ENCODE peak calls at places on chromosomes 13 and 19, in five cellular contexts. B is uterus, E is NCI-H187, O is GOT3, M is H54. X is an unnamed sample.

GRCh38 chr13:75326173-75327131 is 155.5 kb downstream of the TBC1D4 start:
- DNase-seq in E (no peak), O (no peak), M (no peak), B (no peak), X (no peak)

GRCh38 chr13:94315188-94315587 is 164.3 kb downstream of the DCT start:
- DNase-seq in M (no peak), E (no peak), O (no peak), B (no peak), X (no peak)

GRCh38 chr13:79647518-79647917 is 166.6 kb downstream of the NDFIP2 start:
- DNase-seq in M (no peak), E (no peak), B (no peak), O (no peak), X (no peak)

GRCh38 chr19:46704379-46705076 is 12.4 kb downstream of the PRKD2 start:
- DNase-seq in B (peak; percentile 73), E (no peak), O (no peak), M (peak; percentile 44), X (peak; percentile 91)

GRCh38 chr13:32001392-32001768 is 30.2 kb upstream of the FRY start:
- DNase-seq in B (no peak), M (peak; percentile 14), O (no peak), E (no peak), X (no peak)

GRCh38 chr19:15991602-15992001 is 42.8 kb downstream of the OR10H4 start:
- DNase-seq in M (no peak), B (no peak), E (no peak), O (no peak), X (no peak)

GRCh38 chr13:31951215-31951678 is 80.3 kb upstream of the FRY start:
- DNase-seq in E (no peak), B (no peak), O (no peak), M (no peak), X (peak; percentile 16)

GRCh38 chr13:106382569-106382968 is 152.9 kb downstream of the EFNB2 start:
- DNase-seq in O (no peak), E (no peak), M (no peak), B (no peak), X (no peak)

GRCh38 chr13:51759240-51759639 is 44.7 kb downstream of the DHRS12 start:
- DNase-seq in E (no peak), B (no peak), M (no peak), O (no peak), X (no peak)

GRCh38 chr13:109945206-109945960 is 159.0 kb upstream of the IRS2 start:
- DNase-seq in E (no peak), M (peak; percentile 57), B (no peak), O (no peak), X (no peak)

GRCh38 chr19:8915997-8916396 is 83.8 kb downstream of the MBD3L1 start:
- DNase-seq in M (no peak), E (no peak), O (no peak), B (no peak), X (no peak)

GRCh38 chr19:4709440-4710280 is 14.0 kb downstream of the DPP9 start:
- DNase-seq in O (no peak), E (no peak), M (no peak), B (no peak), X (no peak)

GRCh38 chr19:14434543-14435319 is 1.6 kb downstream of the PKN1 start:
- DNase-seq in B (peak; percentile 77), O (no peak), M (peak; percentile 79), E (no peak), X (no peak)

GRCh38 chr19:35162471-35163326 is 8.2 kb downstream of the FXYD5 start:
- DNase-seq in B (no peak), M (no peak), O (no peak), E (no peak), X (no peak)

GRCh38 chr19:41431426-41432386 is 4.5 kb upstream of the B3GNT8 start:
- DNase-seq in B (no peak), M (no peak), E (no peak), O (no peak), X (no peak)

GRCh38 chr13:50740052-50740741 is 103.3 kb downstream of the DLEU7 start:
- DNase-seq in O (no peak), E (no peak), B (no peak), M (no peak), X (no peak)

GRCh38 chr19:36149673-36150406 is 2.4 kb downstream of the COX7A1 start:
- DNase-seq in B (no peak), M (no peak), E (no peak), O (no peak), X (no peak)

GRCh38 chr13:59746291-59746962 is 417.3 kb downstream of the DIAPH3 start:
- DNase-seq in E (no peak), M (peak; percentile 3), B (no peak), O (no peak), X (no peak)

GRCh38 chr19:16737909-16738308 is 18.3 kb downstream of the NWD1 start:
- DNase-seq in E (no peak), M (no peak), B (no peak), O (no peak), X (no peak)

GRCh38 chr13:95524270-95524901 is 28.1 kb upstream of the CLDN10 start:
- DNase-seq in O (no peak), M (no peak), E (no peak), B (no peak), X (no peak)

GRCh38 chr13:27851481-27851880 is 59.2 kb downstream of the GSX1 start:
- DNase-seq in O (no peak), E (no peak), M (no peak), B (no peak), X (no peak)

GRCh38 chr13:40478775-40479174 is 187.7 kb downstream of the FOXO1 start:
- DNase-seq in O (no peak), B (no peak), E (no peak), M (no peak), X (no peak)

GRCh38 chr19:19661675-19662251 is 1.7 kb downstream of the ATP13A1 start:
- DNase-seq in M (no peak), E (no peak), B (no peak), O (no peak), X (no peak)

GRCh38 chr13:57624565-57625435 is 6.7 kb upstream of the PCDH17 start:
- DNase-seq in M (peak; percentile 15), B (no peak), E (peak; percentile 58), O (no peak), X (peak; percentile 61)

GRCh38 chr13:75704942-75705320 is 68.8 kb downstream of the LMO7 start:
- DNase-seq in E (no peak), O (no peak), M (no peak), B (no peak), X (no peak)

GRCh38 chr19:31715249-31715944 is 366.2 kb upstream of the TSHZ3 start:
- DNase-seq in E (no peak), M (no peak), O (no peak), B (no peak), X (peak; percentile 39)

GRCh38 chr13:66895780-66896179 is 334.4 kb downstream of the PCDH9 start:
- DNase-seq in O (no peak), E (no peak), M (no peak), B (no peak), X (no peak)

GRCh38 chr19:10043286-10043927 is 30.1 kb downstream of the RDH8 start:
- DNase-seq in E (no peak), M (no peak), B (no peak), O (no peak), X (no peak)

GRCh38 chr19:15714638-15715037 is 13.2 kb upstream of the OR10H2 start:
- DNase-seq in O (no peak), E (no peak), B (no peak), M (no peak), X (no peak)